ENCODE peak calls at places on chromosomes 16 and 17, in four cellular contexts. L is CD8-positive, alpha-beta memory T cell; U is activated CD8-positive, alpha-beta memory T cell treated with anti-CD3 and anti-CD28 coated beads for 48 hours; R is GM13977. W is an unnamed sample.

GRCh38 chr17:52148288-52148968 is 10.1 kb downstream of the CA10 start:
- DNase-seq in U (no peak), R (no peak), L (no peak), W (no peak)

GRCh38 chr17:11797803-11798202 is 199.5 kb downstream of the ZNF18 start:
- DNase-seq in U (no peak), R (no peak), L (no peak), W (no peak)

GRCh38 chr17:27996157-27997043 is 46.1 kb upstream of the NLK start:
- DNase-seq in L (no peak), R (no peak), U (no peak), W (no peak)

GRCh38 chr17:69575346-69575761 is 160.9 kb downstream of the MAP2K6 start:
- DNase-seq in U (no peak), R (no peak), L (no peak), W (no peak)

GRCh38 chr17:16214190-16215001 is 938 bp downstream of the NCOR1 start:
- DNase-seq in L (no peak), R (peak), U (no peak), W (no peak)

GRCh38 chr16:35734728-35735402 is 2275.5 kb downstream of the TP53TG3F start:
- DNase-seq in R (no peak), L (no peak), U (no peak), W (no peak)

GRCh38 chr17:32161506-32162365 is 19.4 kb downstream of the RHOT1 start:
- DNase-seq in R (no peak), L (no peak), U (no peak), W (no peak)

GRCh38 chr16:2008009-2008526 is 1.6 kb downstream of the ZNF598 start:
- DNase-seq in U (no peak), R (no peak), L (no peak), W (peak)

GRCh38 chr17:75832652-75833400 is 11.4 kb downstream of the UNC13D start:
- DNase-seq in R (peak), U (no peak), L (no peak), W (no peak)

GRCh38 chr17:72520665-72521303 is 400.0 kb downstream of the SOX9 start:
- DNase-seq in U (no peak), L (no peak), R (peak), W (no peak)

GRCh38 chr16:22098538-22099255 is 6.4 kb downstream of the VWA3A start:
- DNase-seq in U (no peak), R (peak), L (no peak), W (no peak)

GRCh38 chr17:79360196-79360595 is 250.7 kb downstream of the RBFOX3 start:
- DNase-seq in L (no peak), U (no peak), R (no peak), W (no peak)

GRCh38 chr17:68777243-68777855 is 176.2 kb upstream of the FAM20A start:
- DNase-seq in R (peak), L (no peak), U (peak), W (no peak)

GRCh38 chr17:30554839-30555751 is 77.9 kb downstream of the GOSR1 start:
- DNase-seq in R (no peak), L (no peak), U (no peak), W (no peak)